ENCODE peak calls at places on chromosomes 5 and 9, in seven cellular contexts. A is activated naive CD4-positive, alpha-beta T cell treated with anti-CD3 and anti-CD28 coated beads for 36 hours; L is hypothalamus; E is PC-9; H is iPS-NIHi11; S is AG10803; K is T-helper 17 cell. Z is an unnamed sample.

GRCh38 chr5:117945261-117945660 is 1043.1 kb downstream of the DTWD2 start:
- DNase-seq in K (no peak), H (no peak), E (no peak), A (no peak), S (no peak), L (no peak), Z (no peak)

GRCh38 chr9:135864447-135865049 is 42.8 kb downstream of the CAMSAP1 start:
- DNase-seq in S (peak; percentile 41), E (peak; percentile 44), L (peak; percentile 59), H (peak; percentile 83), A (peak; percentile 84), K (peak; percentile 75), Z (peak; percentile 31)

GRCh38 chr5:179623001-179623905 is at the start of gene HNRNPH1:
- DNase-seq in S (peak; percentile 97), H (peak; percentile 99), K (peak; percentile 95), L (peak; percentile 98), E (peak; percentile 99), A (peak; percentile 99), Z (peak; percentile 99)

GRCh38 chr5:104540448-104540847 is 977.9 kb upstream of the NUDT12 start:
- DNase-seq in K (no peak), L (no peak), A (no peak), H (peak; percentile 16), E (peak; percentile 23), S (no peak), Z (peak; percentile 25)

GRCh38 chr9:104091028-104091590 is 3.0 kb upstream of the SMC2 start:
- DNase-seq in L (no peak), K (no peak), A (no peak), H (no peak), E (no peak), S (no peak), Z (no peak)

GRCh38 chr5:142078251-142078650 is 30.3 kb upstream of the NDFIP1 start:
- DNase-seq in A (no peak), H (no peak), L (no peak), K (no peak), S (no peak), E (no peak), Z (no peak)

GRCh38 chr5:1746371-1747078 is 53.1 kb downstream of the MRPL36 start:
- DNase-seq in K (no peak), S (no peak), A (no peak), E (no peak), L (no peak), H (no peak), Z (no peak)

GRCh38 chr9:115046199-115046598 is 71.8 kb downstream of the TNC start:
- DNase-seq in K (no peak), A (no peak), L (no peak), H (no peak), E (no peak), S (no peak), Z (no peak)

GRCh38 chr5:27472000-27472763 is 433.8 kb upstream of the CDH9 start:
- DNase-seq in L (no peak), A (peak; percentile 22), K (no peak), E (peak; percentile 89), H (peak; percentile 74), S (peak; percentile 79), Z (peak; percentile 52)

GRCh38 chr5:37571974-37572373 is 192.9 kb downstream of the WDR70 start:
- DNase-seq in H (no peak), K (no peak), A (no peak), S (no peak), L (no peak), E (no peak), Z (no peak)

GRCh38 chr9:272251-273213 is 57.9 kb downstream of the DOCK8 start:
- DNase-seq in L (no peak), E (no peak), A (peak; percentile 88), S (no peak), H (no peak), K (peak; percentile 50), Z (no peak)

GRCh38 chr5:108280960-108281569 is 100.8 kb downstream of the FBXL17 start:
- DNase-seq in A (no peak), K (no peak), E (no peak), L (no peak), H (no peak), S (no peak), Z (no peak)

GRCh38 chr5:7850533-7851239 is at the start of gene CFAP90:
- DNase-seq in L (peak; percentile 59), E (no peak), K (no peak), A (peak; percentile 11), S (peak; percentile 20), H (peak; percentile 88), Z (no peak)

GRCh38 chr9:129811967-129812363 is 9.0 kb downstream of the TOR1B start:
- DNase-seq in S (peak; percentile 6), A (no peak), E (no peak), H (no peak), K (no peak), L (no peak), Z (no peak)

GRCh38 chr5:34026089-34026761 is 16.8 kb downstream of the C1QTNF3 start:
- DNase-seq in S (no peak), K (no peak), L (no peak), E (no peak), A (no peak), H (no peak), Z (no peak)

GRCh38 chr9:15182755-15183154 is 124.3 kb downstream of the TTC39B start:
- DNase-seq in E (no peak), H (no peak), K (no peak), S (no peak), A (no peak), L (no peak), Z (no peak)

GRCh38 chr5:2529371-2530100 is 221.9 kb downstream of the IRX2 start:
- DNase-seq in H (no peak), L (no peak), S (no peak), A (no peak), E (no peak), K (no peak), Z (no peak)

GRCh38 chr9:109640232-109641078 is 139.5 kb upstream of the PALM2AKAP2 start:
- DNase-seq in S (peak; percentile 16), K (no peak), E (peak; percentile 81), H (peak; percentile 77), L (peak; percentile 80), A (no peak), Z (peak; percentile 78)

GRCh38 chr9:37998881-37999311 is 70.1 kb downstream of the SHB start:
- DNase-seq in K (no peak), H (no peak), L (no peak), E (no peak), S (no peak), A (no peak), Z (no peak)

GRCh38 chr5:38538161-38538560 is 18.3 kb downstream of the LIFR start:
- DNase-seq in K (no peak), S (no peak), E (no peak), H (no peak), L (no peak), A (no peak), Z (no peak)

GRCh38 chr9:19085295-19085694 is 17.4 kb downstream of the HAUS6 start:
- DNase-seq in E (no peak), K (no peak), H (peak; percentile 55), S (peak; percentile 27), A (no peak), L (no peak), Z (no peak)

GRCh38 chr9:114429488-114429887 is 41.7 kb upstream of the AKNA start:
- DNase-seq in E (no peak), H (no peak), S (no peak), K (no peak), A (no peak), L (no peak), Z (no peak)

GRCh38 chr5:155738616-155739015 is 588.3 kb upstream of the SGCD start:
- DNase-seq in E (no peak), S (no peak), H (no peak), L (no peak), K (no peak), A (no peak), Z (no peak)

GRCh38 chr5:149135536-149136201 is 5.6 kb upstream of the ABLIM3 start:
- DNase-seq in A (no peak), L (no peak), E (no peak), S (peak; percentile 79), H (no peak), K (no peak), Z (peak; percentile 88)

GRCh38 chr5:141957367-141957993 is 522 bp downstream of the PCDH12 start:
- DNase-seq in L (no peak), H (no peak), S (no peak), K (no peak), E (no peak), A (no peak), Z (no peak)

GRCh38 chr5:53038196-53038847 is 49.2 kb downstream of the ITGA2 start:
- DNase-seq in E (no peak), K (no peak), A (no peak), H (no peak), S (no peak), L (no peak), Z (no peak)

GRCh38 chr5:160339406-160340140 is 27.2 kb upstream of the CCNJL start:
- DNase-seq in S (peak; percentile 37), H (no peak), L (no peak), K (no peak), A (no peak), E (no peak), Z (no peak)

GRCh38 chr9:36037580-36038169 is 962 bp downstream of the RECK start:
- DNase-seq in S (no peak), K (no peak), H (no peak), L (peak; percentile 70), E (no peak), A (no peak), Z (peak; percentile 32)

GRCh38 chr9:110126986-110127864 is 80.7 kb downstream of the C9orf152 start:
- DNase-seq in L (no peak), K (no peak), H (peak; percentile 26), E (no peak), A (no peak), S (peak; percentile 34), Z (peak; percentile 65)

GRCh38 chr9:69412741-69413150 is 87.7 kb downstream of the ENTREP1 start:
- DNase-seq in A (no peak), L (peak; percentile 55), H (peak; percentile 87), E (peak; percentile 66), K (no peak), S (peak; percentile 69), Z (no peak)

GRCh38 chr9:106622148-106622547 is 240.8 kb upstream of the ZNF462 start:
- DNase-seq in L (no peak), H (peak; percentile 6), E (no peak), A (no peak), S (no peak), K (no peak), Z (no peak)